ENCODE peak calls at places on chromosomes 11 and 22, in six cellular contexts. O is adrenal gland, E is H9, S is SK-N-SH, V is GM23338, G is mucosa of descending colon. A is an unnamed sample.

GRCh38 chr11:12222099-12222751 is 111.8 kb downstream of the MICAL2 start:
- DNase-seq in O (no peak), G (peak; percentile 68), S (no peak), E (no peak), V (no peak), A (peak; percentile 74)

GRCh38 chr22:35930933-35931332 is 97.7 kb downstream of the RBFOX2 start:
- DNase-seq in G (peak; percentile 37), E (no peak), S (peak; percentile 59), V (peak; percentile 56), O (peak; percentile 43), A (peak; percentile 34)

GRCh38 chr22:32818446-32819115 is 17.1 kb downstream of the TIMP3 start:
- DNase-seq in S (no peak), V (no peak), G (no peak), E (no peak), O (no peak), A (no peak)

GRCh38 chr11:38176812-38177322 is 1578.8 kb upstream of the RAG2 start:
- DNase-seq in S (no peak), O (no peak), V (no peak), E (no peak), G (no peak), A (no peak)

GRCh38 chr22:46056169-46057041 is 79.4 kb upstream of the WNT7B start:
- DNase-seq in O (peak; percentile 68), G (no peak), V (no peak), E (no peak), S (peak; percentile 68), A (peak; percentile 38)

GRCh38 chr22:27874185-27874584 is 44.9 kb downstream of the PITPNB start:
- DNase-seq in S (no peak), E (no peak), V (no peak), G (no peak), O (no peak), A (no peak)

GRCh38 chr11:69957849-69958248 is 120.3 kb upstream of the ANO1 start:
- DNase-seq in S (no peak), E (no peak), V (no peak), G (no peak), O (no peak), A (no peak)

GRCh38 chr11:45098929-45099328 is 47.5 kb upstream of the PRDM11 start:
- DNase-seq in S (peak; percentile 56), V (no peak), E (no peak), G (no peak), O (no peak), A (no peak)

GRCh38 chr11:89381094-89381493 is 110.1 kb downstream of the NOX4 start:
- DNase-seq in V (peak; percentile 17), S (no peak), E (no peak), G (no peak), O (no peak), A (no peak)

DNA sequence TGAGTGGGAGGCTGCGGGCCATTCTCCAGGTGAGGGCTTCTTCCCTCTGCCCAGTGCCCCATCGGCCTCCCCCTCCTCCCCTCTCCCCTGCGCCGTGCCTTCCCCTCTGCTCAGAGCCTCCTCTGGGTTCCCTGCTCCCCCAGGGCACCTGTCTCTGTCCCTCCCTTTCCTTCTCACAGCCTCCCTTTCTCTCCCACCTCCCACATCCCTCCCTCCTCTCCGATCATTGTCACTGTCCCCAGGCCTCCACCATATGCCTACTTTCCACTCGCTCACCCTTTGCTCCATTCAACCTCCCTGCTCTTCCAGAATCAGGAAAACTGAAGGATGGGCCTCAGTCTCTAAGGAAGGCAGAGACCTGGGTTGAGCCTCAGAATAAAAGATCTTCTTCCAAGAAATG is 9.9 kb upstream of the APOBEC3H start:
- DNase-seq in V (no peak), G (no peak), E (no peak), S (no peak), O (no peak), A (no peak)
- H3K4me1 ChIP-seq in V (peaks cover 5% of the 10 kb centered on the region), G (no peaks in the 10 kb centered on the region), E (peaks cover 4% of the 10 kb centered on the region), S (no peaks in the 10 kb centered on the region), O (no peaks in the 10 kb centered on the region), A (peaks cover 7% of the 10 kb centered on the region)

DNA sequence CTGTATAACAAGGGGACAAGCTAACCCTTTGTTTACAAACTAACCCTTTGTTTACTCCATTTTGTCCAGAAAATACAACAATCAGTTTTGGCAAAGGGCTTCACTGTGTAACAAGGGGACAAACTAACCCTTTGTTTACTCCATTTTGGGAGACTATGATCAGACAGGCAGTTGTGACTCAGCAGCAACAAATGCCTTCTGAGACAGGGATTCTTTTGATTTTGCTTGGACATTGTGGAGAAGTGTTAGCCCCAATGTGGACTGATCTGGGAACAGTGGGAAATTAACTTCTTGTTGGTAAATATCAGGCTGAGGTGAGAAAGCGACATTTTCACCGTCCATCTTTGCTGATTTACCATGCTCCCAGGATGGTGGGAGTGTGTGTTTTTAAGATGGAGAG is 983 bp downstream of the EHF start:
- DNase-seq in V (no peak), O (no peak), S (no peak), E (no peak), G (no peak), A (no peak)
- H3K4me1 ChIP-seq in V (no peaks in the 10 kb centered on the region), O (no peaks in the 10 kb centered on the region), S (no peaks in the 10 kb centered on the region), E (no peaks in the 10 kb centered on the region), G (no peaks in the 10 kb centered on the region), A (peaks cover 4% of the 10 kb centered on the region)

GRCh38 chr11:3879967-3880542 is 24.6 kb downstream of the STIM1 start:
- DNase-seq in S (no peak), E (no peak), G (no peak), O (no peak), V (no peak), A (no peak)
- H3K4me1 ChIP-seq in S (peaks cover 11% of the 10 kb centered on the region), E (no peaks in the 10 kb centered on the region), G (peaks cover 36% of the 10 kb centered on the region), O (no peaks in the 10 kb centered on the region), V (peaks cover 17% of the 10 kb centered on the region), A (peaks cover 6% of the 10 kb centered on the region)

DNA sequence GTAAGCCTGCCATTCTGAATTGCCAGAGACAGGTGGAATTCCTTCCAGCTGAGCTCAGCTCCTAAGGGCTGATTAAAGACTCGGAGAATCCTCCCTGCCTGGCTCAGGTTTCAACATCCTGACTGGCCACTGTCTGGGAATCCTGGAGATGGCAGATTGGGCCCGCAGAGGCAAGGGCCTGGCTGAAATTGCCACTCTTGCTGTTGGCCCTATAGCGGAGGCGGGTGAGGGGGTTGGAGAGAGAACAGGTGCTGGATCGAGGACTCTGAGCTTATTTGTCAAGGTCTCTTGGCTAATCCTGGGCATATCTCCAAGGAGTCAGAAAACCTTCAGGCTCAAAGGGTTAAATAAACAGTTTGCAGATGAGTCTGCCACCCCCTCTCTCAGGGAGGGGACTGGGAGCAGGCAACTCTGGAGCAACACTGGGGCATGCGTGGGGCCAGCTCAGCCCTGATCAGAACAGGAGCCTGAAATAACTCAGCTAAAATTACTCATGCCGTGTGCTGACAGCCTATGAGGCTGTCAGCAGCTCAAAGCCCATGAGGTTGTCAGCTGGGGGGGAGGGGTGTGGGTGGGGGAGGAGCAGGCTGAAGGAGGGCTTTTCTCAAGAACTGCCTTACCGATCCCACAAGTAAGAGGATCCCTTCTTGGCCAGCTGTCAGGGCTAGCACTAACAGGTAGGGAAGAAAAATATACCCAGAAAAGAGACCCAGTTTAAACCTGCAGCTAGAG is 14.7 kb upstream of the MFRP start:
- DNase-seq in O (peak; percentile 91), E (peak; percentile 82), S (peak; percentile 26), V (peak; percentile 88), G (no peak), A (no peak)
- H3K4me1 ChIP-seq in O (peaks cover 46% of the 10 kb centered on the region), E (peaks cover 7% of the 10 kb centered on the region), S (peaks cover 25% of the 10 kb centered on the region), V (peaks cover 38% of the 10 kb centered on the region), G (peaks cover 9% of the 10 kb centered on the region), A (peaks cover 41% of the 10 kb centered on the region)

DNA sequence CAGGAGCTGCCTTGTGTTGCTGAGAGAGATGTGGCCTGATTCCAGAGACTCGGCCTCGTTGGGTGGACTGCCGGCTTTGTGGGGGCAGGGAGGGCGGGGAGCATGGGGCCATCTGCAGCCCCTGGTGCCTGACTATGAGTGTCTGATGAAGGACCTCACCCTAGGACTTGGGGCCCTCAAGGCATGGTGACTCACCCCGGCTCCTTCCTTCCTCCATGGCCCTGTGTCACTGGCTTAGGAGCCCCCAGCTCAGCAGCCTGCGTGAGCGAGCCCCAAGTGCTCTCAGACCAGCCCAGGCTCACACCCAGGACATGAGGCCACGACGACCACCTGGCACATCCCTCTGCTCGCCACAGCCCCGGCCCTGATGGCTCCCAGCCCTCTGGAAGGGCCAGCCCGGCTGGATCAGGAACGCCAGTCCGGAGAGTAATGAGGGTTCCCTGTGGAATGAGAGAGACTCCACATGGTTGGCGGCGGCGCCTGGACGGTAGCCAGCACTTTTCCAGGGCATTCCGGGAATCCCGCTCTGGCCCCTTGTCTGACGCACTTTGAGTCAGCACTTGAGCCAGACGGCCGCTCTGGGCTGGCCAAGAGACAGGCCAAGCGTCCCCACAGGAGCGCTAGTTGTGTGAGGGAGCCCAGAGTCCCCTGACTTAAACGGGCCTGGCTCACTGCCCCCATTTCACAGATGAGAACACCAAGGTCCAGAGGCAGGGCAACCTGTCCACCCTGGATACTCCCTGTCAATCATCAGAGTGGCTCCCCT is 50.6 kb upstream of the SHISAL1 start:
- DNase-seq in S (peak; percentile 85), E (no peak), V (no peak), G (peak; percentile 71), O (peak; percentile 88), A (peak; percentile 50)
- H3K4me1 ChIP-seq in S (peaks cover 19% of the 10 kb centered on the region), E (no peaks in the 10 kb centered on the region), V (peaks cover 2% of the 10 kb centered on the region), G (no peaks in the 10 kb centered on the region), O (no peaks in the 10 kb centered on the region), A (peaks cover under 1% of the 10 kb centered on the region)

GRCh38 chr11:46295996-46296519 is 18.6 kb downstream of the CREB3L1 start:
- DNase-seq in E (no peak), O (no peak), G (no peak), V (no peak), S (no peak), A (no peak)

GRCh38 chr11:46300270-46300669 is 22.8 kb downstream of the CREB3L1 start:
- DNase-seq in V (no peak), S (no peak), G (no peak), E (no peak), O (no peak), A (no peak)

GRCh38 chr11:46296520-46297448 is 19.3 kb downstream of the CREB3L1 start:
- DNase-seq in V (peak; percentile 98), S (peak; percentile 48), G (no peak), E (peak; percentile 97), O (peak; percentile 41), A (peak; percentile 52)

GRCh38 chr11:46299425-46300067 is 22.1 kb downstream of the CREB3L1 start:
- DNase-seq in S (no peak), E (no peak), G (no peak), O (no peak), V (no peak), A (no peak)

DNA sequence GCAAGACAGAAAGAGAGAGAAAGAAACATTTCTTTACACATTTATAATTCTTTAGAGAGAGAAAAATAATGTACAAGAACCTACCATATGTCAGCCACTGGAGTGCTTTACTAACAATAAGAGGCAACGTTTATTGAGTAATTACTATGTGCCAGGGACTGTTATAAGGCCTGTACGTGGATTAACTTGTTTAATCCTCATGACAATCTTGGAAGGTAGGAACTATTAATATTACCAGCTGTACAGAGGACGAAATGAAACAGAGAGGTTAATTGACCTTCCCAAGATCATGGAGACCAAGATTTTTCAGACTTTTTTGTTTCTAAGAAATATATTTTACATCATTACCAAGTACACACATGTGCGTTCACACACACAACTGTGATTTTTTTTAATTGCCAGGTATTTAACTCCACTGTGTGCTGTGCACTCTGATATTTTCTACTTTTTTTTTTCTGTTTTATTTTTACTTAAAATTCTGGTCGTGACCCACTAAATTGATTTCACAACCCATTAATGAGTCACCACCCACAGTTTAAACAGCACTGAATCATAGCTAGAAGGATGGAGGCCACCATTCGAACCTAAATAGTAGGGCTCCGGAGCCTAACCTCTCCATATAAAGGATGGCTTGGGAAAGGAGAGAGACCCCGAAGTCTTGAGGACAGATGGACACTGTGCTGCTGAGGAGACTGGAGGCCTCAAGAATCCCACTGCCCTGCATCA is 21.4 kb downstream of the CREB3L1 start:
- DNase-seq in E (no peak), G (no peak), O (peak; percentile 53), S (no peak), V (no peak), A (no peak)
- H3K4me1 ChIP-seq in E (peaks cover 9% of the 10 kb centered on the region), G (peaks cover 12% of the 10 kb centered on the region), O (peaks cover 41% of the 10 kb centered on the region), S (peaks cover 30% of the 10 kb centered on the region), V (peaks cover 20% of the 10 kb centered on the region), A (peaks cover 25% of the 10 kb centered on the region)